ENCODE peak calls at places on chromosome 21, in six cellular contexts. W is hepatic stellate cell, M is left cardiac atrium, H is brain microvascular endothelial cell, L is T-cell, X is HFFc6. K is an unnamed sample.

GRCh38 chr21:33478858-33479678 is 706 bp downstream of the TMEM50B start:
- DNase-seq in M (peak), L (peak), W (peak), X (peak), H (no peak), K (peak)

GRCh38 chr21:42245348-42246185 is 26.6 kb downstream of the ABCG1 start:
- DNase-seq in W (no peak), L (no peak), M (no peak), X (no peak), H (no peak), K (no peak)

GRCh38 chr21:45415943-45416611 is 11.1 kb downstream of the COL18A1 start:
- DNase-seq in W (no peak), L (no peak), M (peak), H (no peak), X (no peak), K (no peak)

GRCh38 chr21:34630536-34631143 is 15.7 kb upstream of the RCAN1 start:
- DNase-seq in W (peak), M (no peak), L (no peak), H (peak), X (peak), K (peak)

GRCh38 chr21:23939369-23940065 is 1667.8 kb downstream of the MRPL39 start:
- DNase-seq in W (no peak), H (no peak), L (no peak), X (no peak), M (no peak), K (no peak)

GRCh38 chr21:38863843-38864363 is 58.2 kb downstream of the ETS2 start:
- DNase-seq in M (no peak), H (no peak), W (no peak), L (no peak), X (no peak), K (no peak)

GRCh38 chr21:33976082-33976979 is 60.7 kb upstream of the ATP5PO start:
- DNase-seq in H (peak), W (peak), X (peak), M (peak), L (peak), K (peak)

GRCh38 chr21:38438476-38438893 is 59.8 kb downstream of the ERG start:
- DNase-seq in X (peak), M (peak), W (peak), H (peak), L (no peak), K (peak)

GRCh38 chr21:36776981-36777617 is 78.2 kb downstream of the SIM2 start:
- DNase-seq in X (no peak), L (no peak), W (no peak), H (no peak), M (no peak), K (no peak)

GRCh38 chr21:29208044-29208665 is 77.7 kb downstream of the MAP3K7CL start:
- DNase-seq in H (no peak), X (no peak), M (no peak), W (no peak), L (no peak), K (no peak)

GRCh38 chr21:32413697-32414578 is 1.4 kb downstream of the EVA1C start:
- DNase-seq in M (peak), L (no peak), W (no peak), H (no peak), X (no peak), K (no peak)

GRCh38 chr21:21897275-21897883 is 899.2 kb downstream of the NCAM2 start:
- DNase-seq in M (no peak), L (no peak), X (peak), W (no peak), H (no peak), K (no peak)

GRCh38 chr21:45293726-45294401 is 6.2 kb upstream of the POFUT2 start:
- DNase-seq in H (no peak), M (peak), L (no peak), X (no peak), W (peak), K (no peak)

GRCh38 chr21:35563885-35564451 is 496.4 kb downstream of the SETD4 start:
- DNase-seq in W (peak), X (peak), M (peak), H (peak), L (no peak), K (peak)